ENCODE peak calls at places on chromosomes 16 and 17, in four cellular contexts. One of them, this sample, is unnamed.

GRCh38 chr17:79027274-79027924 is 3.4 kb downstream of the C1QTNF1 start:
- DNase-seq in NCI-H82: no peak
- DNase-seq in GDM1: no peak
- DNase-seq in HCEC 1CT: no peak
- DNase-seq in this sample: no peak

GRCh38 chr16:88566158-88566557 is 4.0 kb upstream of the ZC3H18 start:
- DNase-seq in HCEC 1CT: peak
- DNase-seq in GDM1: no peak
- DNase-seq in NCI-H82: no peak
- DNase-seq in this sample: peak

GRCh38 chr17:81553018-81553615 is 964 bp upstream of the FAAP100 start:
- DNase-seq in HCEC 1CT: peak
- DNase-seq in NCI-H82: peak
- DNase-seq in GDM1: peak
- DNase-seq in this sample: peak

GRCh38 chr16:79411357-79411756 is 189.2 kb downstream of the MAF start:
- DNase-seq in HCEC 1CT: no peak
- DNase-seq in NCI-H82: no peak
- DNase-seq in GDM1: no peak
- DNase-seq in this sample: no peak

GRCh38 chr17:78722101-78722761 is 59.8 kb downstream of the CYTH1 start:
- DNase-seq in NCI-H82: peak
- DNase-seq in GDM1: no peak
- DNase-seq in HCEC 1CT: no peak
- DNase-seq in this sample: peak

GRCh38 chr16:56691885-56692284 is 9.6 kb downstream of the MT1X start:
- DNase-seq in HCEC 1CT: no peak
- DNase-seq in GDM1: no peak
- DNase-seq in NCI-H82: no peak
- DNase-seq in this sample: peak

GRCh38 chr17:74922694-74923537 is at the start of gene USH1G:
- DNase-seq in HCEC 1CT: no peak
- DNase-seq in GDM1: no peak
- DNase-seq in NCI-H82: peak
- DNase-seq in this sample: peak

GRCh38 chr17:28105501-28105900 is 63.0 kb downstream of the NLK start:
- DNase-seq in GDM1: no peak
- DNase-seq in NCI-H82: no peak
- DNase-seq in HCEC 1CT: no peak
- DNase-seq in this sample: no peak

GRCh38 chr16:87350681-87351319 is 32.8 kb downstream of the FBXO31 start:
- DNase-seq in NCI-H82: peak
- DNase-seq in GDM1: no peak
- DNase-seq in HCEC 1CT: no peak
- DNase-seq in this sample: no peak